ENCODE peak calls at places on chromosome 3, in four cellular contexts. J, Y, C and R are unnamed samples.

GRCh38 chr3:100650651-100651611 is 41.5 kb downstream of the ADGRG7 start:
- DNase-seq in C (no peak), J (peak), Y (no peak), R (peak)

GRCh38 chr3:37739579-37740290 is 121.9 kb upstream of the CTDSPL start:
- DNase-seq in Y (no peak), C (no peak), J (no peak), R (no peak)

GRCh38 chr3:155024006-155024638 is 56.0 kb upstream of the MME start:
- DNase-seq in C (no peak), J (no peak), Y (no peak), R (no peak)

GRCh38 chr3:24494616-24495333 is at the start of gene THRB:
- DNase-seq in C (peak), Y (no peak), J (no peak), R (peak)

GRCh38 chr3:98699132-98699531 is 64.0 kb upstream of the ST3GAL6 start:
- DNase-seq in J (no peak), C (no peak), Y (no peak), R (no peak)

GRCh38 chr3:129440648-129441190 is 695 bp downstream of the IFT122 start:
- DNase-seq in J (no peak), C (no peak), Y (no peak), R (no peak)

GRCh38 chr3:195905970-195906864 is 2.1 kb downstream of the TNK2 start:
- DNase-seq in Y (no peak), J (no peak), C (no peak), R (no peak)

GRCh38 chr3:184631339-184631965 is 69.9 kb downstream of the EPHB3 start:
- DNase-seq in Y (no peak), C (no peak), J (no peak), R (no peak)

GRCh38 chr3:87082806-87083440 is 92.0 kb upstream of the VGLL3 start:
- DNase-seq in Y (no peak), C (no peak), J (no peak), R (peak)

GRCh38 chr3:30628188-30628930 is 22.0 kb downstream of the TGFBR2 start:
- DNase-seq in Y (no peak), J (no peak), C (no peak), R (no peak)

GRCh38 chr3:127572186-127572585 is 18.3 kb downstream of the TPRA1 start:
- DNase-seq in Y (no peak), C (no peak), J (no peak), R (no peak)

GRCh38 chr3:111926266-111926676 is 52.6 kb upstream of the ABHD10 start:
- DNase-seq in C (no peak), Y (no peak), J (no peak), R (no peak)

GRCh38 chr3:186241910-186242821 is 119.9 kb downstream of the DGKG start:
- DNase-seq in J (peak), C (peak), Y (no peak), R (no peak)

GRCh38 chr3:31142543-31142942 is 248.1 kb upstream of the GADL1 start:
- DNase-seq in J (no peak), C (no peak), Y (no peak), R (no peak)

GRCh38 chr3:152921351-152921750 is 86.4 kb downstream of the P2RY1 start:
- DNase-seq in Y (no peak), J (no peak), C (no peak), R (no peak)

GRCh38 chr3:194598771-194599557 is 34.3 kb downstream of the TMEM44 start:
- DNase-seq in J (no peak), C (no peak), Y (no peak), R (no peak)

GRCh38 chr3:122691195-122691594 is 10.6 kb downstream of the PARP14 start:
- DNase-seq in C (no peak), J (no peak), Y (no peak), R (peak)

GRCh38 chr3:172635588-172635987 is 75.3 kb downstream of the NCEH1 start:
- DNase-seq in Y (no peak), C (no peak), J (no peak), R (no peak)

GRCh38 chr3:132553811-132554210 is 43.3 kb upstream of the ACKR4 start:
- DNase-seq in C (no peak), Y (no peak), J (no peak), R (no peak)

GRCh38 chr3:144923051-144923450 is 951.4 kb downstream of the DIPK2A start:
- DNase-seq in Y (no peak), C (no peak), J (no peak), R (no peak)

GRCh38 chr3:71461098-71461497 is 122.4 kb downstream of the FOXP1 start:
- DNase-seq in Y (no peak), J (no peak), C (no peak), R (no peak)

GRCh38 chr3:52408466-52408865 is 36.4 kb downstream of the SEMA3G start:
- DNase-seq in Y (no peak), C (no peak), J (no peak), R (no peak)

GRCh38 chr3:11244131-11244677 is 28.0 kb upstream of the ATG7 start:
- DNase-seq in J (no peak), C (no peak), Y (no peak), R (no peak)

GRCh38 chr3:23740517-23741402 is 65.0 kb upstream of the UBE2E1 start:
- DNase-seq in Y (no peak), C (no peak), J (no peak), R (no peak)

GRCh38 chr3:97942801-97943546 is 29.3 kb downstream of the RIOX2 start:
- DNase-seq in Y (no peak), J (no peak), C (no peak), R (no peak)

GRCh38 chr3:13622356-13622755 is 73.4 kb downstream of the FBLN2 start:
- DNase-seq in J (no peak), C (no peak), Y (no peak), R (no peak)

GRCh38 chr3:129697229-129697970 is 90.9 kb upstream of the PLXND1 start:
- DNase-seq in J (no peak), Y (no peak), C (no peak), R (no peak)

GRCh38 chr3:102443021-102443420 is 8.2 kb downstream of the ZPLD1 start:
- DNase-seq in Y (no peak), J (no peak), C (no peak), R (no peak)

GRCh38 chr3:15326037-15326436 is 6.3 kb downstream of the SH3BP5 start:
- DNase-seq in C (no peak), Y (no peak), J (no peak), R (no peak)

GRCh38 chr3:125069452-125069851 is 13.7 kb upstream of the HEG1 start:
- DNase-seq in J (no peak), Y (no peak), C (no peak), R (no peak)